ENCODE peak calls at places on chromosomes 3 and 15, in six cellular contexts. F is GM12865, G is glomerular endothelial cell, U is NCI-H2171 treated with DMSO at 0.1 percent for 48 hours, R is uterus, Q is ecto neural progenitor cell. W is an unnamed sample.

GRCh38 chr3:176351408-176351807 is 845.9 kb downstream of the TBL1XR1 start:
- DNase-seq in G (no peak), F (no peak), R (no peak), Q (no peak), U (no peak), W (no peak)

GRCh38 chr3:64238971-64239667 is 13.9 kb upstream of the PRICKLE2 start:
- DNase-seq in U (peak; percentile 82), G (no peak), F (no peak), Q (peak; percentile 72), R (peak; percentile 88), W (no peak)

GRCh38 chr3:63328386-63328785 is 50.3 kb downstream of the SYNPR start:
- DNase-seq in R (no peak), G (no peak), Q (no peak), F (no peak), U (no peak), W (no peak)

GRCh38 chr3:196726788-196727675 is 12.6 kb upstream of the PAK2 start:
- DNase-seq in F (peak; percentile 16), G (no peak), U (no peak), Q (no peak), R (no peak), W (peak; percentile 28)

GRCh38 chr3:14991818-14992612 is 44.6 kb downstream of the NR2C2 start:
- DNase-seq in G (no peak), F (no peak), U (no peak), R (no peak), Q (no peak), W (no peak)

GRCh38 chr15:93037341-93038063 is 51.5 kb downstream of the RGMA start:
- DNase-seq in F (no peak), Q (no peak), G (no peak), U (peak; percentile 89), R (no peak), W (peak; percentile 28)

GRCh38 chr3:42442640-42443039 is 32.2 kb upstream of the LYZL4 start:
- DNase-seq in U (no peak), R (no peak), F (peak; percentile 9), Q (no peak), G (no peak), W (no peak)

GRCh38 chr3:177245257-177245656 is 48.0 kb upstream of the TBL1XR1 start:
- DNase-seq in Q (no peak), R (no peak), U (no peak), G (no peak), F (no peak), W (no peak)

GRCh38 chr3:140467104-140467577 is 210.7 kb upstream of the TRIM42 start:
- DNase-seq in Q (no peak), R (no peak), F (no peak), U (no peak), G (no peak), W (no peak)

GRCh38 chr3:11638669-11639402 is 4.9 kb downstream of the VGLL4 start:
- DNase-seq in G (no peak), F (no peak), Q (no peak), R (no peak), U (no peak), W (no peak)

GRCh38 chr3:138493804-138494606 is 59.6 kb downstream of the ESYT3 start:
- DNase-seq in R (no peak), F (no peak), U (no peak), G (no peak), Q (no peak), W (no peak)

GRCh38 chr3:24454862-24455261 is 39.8 kb downstream of the THRB start:
- DNase-seq in R (no peak), F (no peak), U (no peak), Q (no peak), G (no peak), W (no peak)

GRCh38 chr3:120450261-120450913 is 405 bp downstream of the FSTL1 start:
- DNase-seq in F (no peak), G (no peak), R (peak; percentile 39), U (peak; percentile 53), Q (peak; percentile 70), W (peak; percentile 55)

GRCh38 chr3:147195896-147196295 is 210.4 kb downstream of the ZIC4 start:
- DNase-seq in F (no peak), R (no peak), G (no peak), Q (no peak), U (no peak), W (no peak)

GRCh38 chr3:171261487-171261886 is 198.7 kb downstream of the TNIK start:
- DNase-seq in G (no peak), U (no peak), Q (no peak), R (no peak), F (no peak), W (no peak)

GRCh38 chr3:113698891-113699465 is 2.5 kb upstream of the USF3 start:
- DNase-seq in F (peak; percentile 21), R (peak; percentile 22), U (no peak), G (no peak), Q (peak; percentile 61), W (peak; percentile 58)

GRCh38 chr3:143727391-143727790 is 120.9 kb downstream of the SLC9A9 start:
- DNase-seq in Q (no peak), R (no peak), G (no peak), F (no peak), U (no peak), W (no peak)

GRCh38 chr3:60431599-60431958 is 819.7 kb downstream of the FHIT start:
- DNase-seq in Q (no peak), G (no peak), R (no peak), F (peak; percentile 1), U (no peak), W (no peak)

GRCh38 chr15:65638681-65639089 is 16.9 kb downstream of the SLC24A1 start:
- DNase-seq in G (no peak), U (peak; percentile 92), Q (no peak), F (peak; percentile 78), R (peak; percentile 31), W (peak; percentile 80)

GRCh38 chr15:74270854-74271520 is 34.9 kb downstream of the CCDC33 start:
- DNase-seq in F (no peak), R (no peak), Q (no peak), U (no peak), G (no peak), W (no peak)

GRCh38 chr3:71726106-71726505 is 904 bp upstream of the EIF4E3 start:
- DNase-seq in G (no peak), F (no peak), U (no peak), Q (no peak), R (no peak), W (no peak)

GRCh38 chr3:158625881-158626280 is 18.4 kb upstream of the GFM1 start:
- DNase-seq in R (no peak), U (no peak), Q (no peak), G (no peak), F (no peak), W (no peak)